ENCODE peak calls at places on chromosomes 7 and 10, in five cellular contexts. N is SW 1271; K is stimulated activated naive CD4-positive, alpha-beta T cell; C is NCI-H2107; H is HFFc6. A is an unnamed sample.

GRCh38 chr10:33715303-33715702 is 380.8 kb upstream of the NRP1 start:
- DNase-seq in H (no peak), K (no peak), N (no peak), C (no peak), A (no peak)

GRCh38 chr7:136018104-136018503 is 40.9 kb upstream of the MTPN start:
- DNase-seq in K (no peak), H (peak; percentile 0), C (no peak), N (no peak), A (no peak)

GRCh38 chr10:15411035-15411434 is 39.9 kb upstream of the FAM171A1 start:
- DNase-seq in K (no peak), C (no peak), N (no peak), H (no peak), A (no peak)

GRCh38 chr7:155205368-155206285 is 92.1 kb upstream of the INSIG1 start:
- DNase-seq in K (peak; percentile 84), C (no peak), N (peak; percentile 93), H (peak; percentile 98), A (peak; percentile 96)

GRCh38 chr7:47337021-47337492 is 244.9 kb downstream of the TNS3 start:
- DNase-seq in H (no peak), C (no peak), N (no peak), K (no peak), A (no peak)

GRCh38 chr10:87842776-87843497 is 20.4 kb downstream of the KLLN start:
- DNase-seq in K (no peak), H (peak; percentile 74), N (no peak), C (no peak), A (peak; percentile 81)

GRCh38 chr10:123501148-123501547 is 165.0 kb upstream of the GPR26 start:
- DNase-seq in K (no peak), H (no peak), C (no peak), N (no peak), A (no peak)

GRCh38 chr10:26169466-26169865 is 47.1 kb upstream of the GAD2 start:
- DNase-seq in C (no peak), H (no peak), N (no peak), K (no peak), A (no peak)

GRCh38 chr7:71300603-71301002 is 168.7 kb downstream of the GALNT17 start:
- DNase-seq in C (no peak), H (no peak), K (no peak), N (no peak), A (no peak)

GRCh38 chr10:130127612-130128607 is 8.3 kb upstream of the GLRX3 start:
- DNase-seq in C (no peak), K (peak; percentile 39), N (no peak), H (peak; percentile 69), A (peak; percentile 73)

GRCh38 chr7:6436385-6436685 is 11.4 kb downstream of the DAGLB start:
- DNase-seq in H (no peak), N (no peak), K (peak; percentile 41), C (no peak), A (no peak)

GRCh38 chr7:76372984-76373833 is 14.4 kb upstream of the YWHAG start:
- DNase-seq in N (no peak), K (no peak), C (no peak), H (peak; percentile 78), A (peak; percentile 38)

A was measured in MCF 10A.